ENCODE peak calls at places on chromosomes 11 and 22, in eight cellular contexts. S is uterus, K is A549, O is lung, W is fibroblast of villous mesenchyme, E is HFF-Myc, H is sigmoid colon, Z is astrocyte. F is an unnamed sample.

GRCh38 chr22:36977401-36977861 is 41.8 kb downstream of the TST start:
- DNase-seq in Z (peak), H (peak), W (peak), K (peak), O (peak), S (peak), E (no peak), F (no peak)

GRCh38 chr11:76391039-76391438 is 9.9 kb downstream of the GVQW3 start:
- DNase-seq in S (no peak), K (no peak), O (no peak), H (no peak), W (no peak), Z (peak), E (no peak), F (no peak)

GRCh38 chr22:22110548-22111266 is 128.1 kb upstream of the TOP3B start:
- DNase-seq in S (peak), Z (peak), H (no peak), O (no peak), K (peak), W (peak), E (peak), F (peak)

GRCh38 chr11:70548976-70549375 is 150.6 kb downstream of the CTTN start:
- DNase-seq in H (no peak), Z (no peak), E (no peak), S (no peak), O (no peak), K (no peak), W (no peak), F (no peak)

GRCh38 chr11:119940401-119940976 is 197.4 kb downstream of the TRIM29 start:
- DNase-seq in W (no peak), Z (no peak), O (no peak), S (no peak), K (no peak), H (no peak), E (no peak), F (no peak)

GRCh38 chr11:133361689-133361994 is 170.7 kb downstream of the OPCML start:
- DNase-seq in E (no peak), K (no peak), W (no peak), H (no peak), Z (no peak), O (no peak), S (no peak), F (no peak)

GRCh38 chr22:29581799-29582198 is 886 bp upstream of the NIPSNAP1 start:
- DNase-seq in Z (no peak), O (peak), E (no peak), H (no peak), K (no peak), S (no peak), W (no peak), F (no peak)

GRCh38 chr11:114134870-114135269 is 75.4 kb downstream of the ZBTB16 start:
- DNase-seq in E (no peak), S (no peak), K (no peak), H (no peak), Z (peak), W (peak), O (no peak), F (no peak)

GRCh38 chr22:38973289-38974169 is 8.6 kb upstream of the APOBEC3B start:
- DNase-seq in K (peak), Z (peak), S (no peak), E (no peak), H (no peak), O (peak), W (peak), F (no peak)

GRCh38 chr22:27990879-27991278 is 71.8 kb upstream of the PITPNB start:
- DNase-seq in O (no peak), S (peak), E (no peak), K (peak), W (peak), H (peak), Z (no peak), F (no peak)

GRCh38 chr11:94794287-94795168 is 26.4 kb downstream of the AMOTL1 start:
- DNase-seq in E (peak), S (peak), O (peak), K (peak), W (peak), H (peak), Z (peak), F (peak)

GRCh38 chr22:39214383-39215069 is 30.3 kb downstream of the PDGFB start:
- DNase-seq in O (no peak), E (no peak), S (no peak), Z (peak), K (peak), W (no peak), H (no peak), F (peak)

GRCh38 chr11:113695207-113695606 is 10.9 kb downstream of the TMPRSS5 start:
- DNase-seq in K (no peak), S (no peak), Z (no peak), E (no peak), W (no peak), H (no peak), O (no peak), F (no peak)

GRCh38 chr22:40123387-40123786 is 54.3 kb upstream of the TNRC6B start:
- DNase-seq in K (no peak), Z (no peak), H (no peak), S (no peak), O (no peak), W (no peak), E (no peak), F (no peak)

GRCh38 chr11:72208281-72208680 is 8.3 kb upstream of the FOLR2 start:
- DNase-seq in K (no peak), S (no peak), Z (no peak), H (no peak), E (no peak), W (no peak), O (no peak), F (no peak)

GRCh38 chr11:86041975-86042378 is 26.9 kb downstream of the PICALM start:
- DNase-seq in W (peak), H (peak), E (peak), O (peak), S (peak), K (peak), Z (peak), F (peak)

GRCh38 chr11:57568330-57568766 is 876 bp upstream of the UBE2L6 start:
- DNase-seq in S (peak), H (peak), Z (peak), W (peak), O (peak), E (peak), K (no peak), F (no peak)

DNA sequence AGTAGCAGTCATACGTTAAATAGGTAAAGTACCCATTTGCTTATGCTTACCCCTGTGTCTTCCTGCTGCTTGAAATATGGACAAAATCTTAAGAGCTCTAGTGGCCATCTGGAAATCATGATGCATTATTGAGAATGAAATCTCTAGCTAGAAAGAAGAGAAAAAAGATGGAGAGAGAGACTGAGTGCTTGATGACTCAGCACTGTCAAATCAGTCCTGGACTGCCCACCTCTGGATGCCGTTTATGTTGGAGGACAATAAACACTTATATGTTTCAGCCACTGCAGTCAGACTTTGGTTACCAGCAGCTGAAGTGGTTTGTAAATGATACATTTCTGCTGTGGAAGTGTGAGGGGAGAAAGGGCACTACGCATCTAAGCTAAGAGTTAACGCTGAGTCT is 3.6 kb downstream of the OR8B4 start:
- DNase-seq in Z (no peak), S (no peak), H (no peak), O (no peak), W (no peak), K (no peak), E (no peak), F (no peak)
- H3K4me3 ChIP-seq in Z (no peak), S (no peak), H (no peak), O (no peak), W (no peak), K (no peak), E (no peak), F (no peak)

DNA sequence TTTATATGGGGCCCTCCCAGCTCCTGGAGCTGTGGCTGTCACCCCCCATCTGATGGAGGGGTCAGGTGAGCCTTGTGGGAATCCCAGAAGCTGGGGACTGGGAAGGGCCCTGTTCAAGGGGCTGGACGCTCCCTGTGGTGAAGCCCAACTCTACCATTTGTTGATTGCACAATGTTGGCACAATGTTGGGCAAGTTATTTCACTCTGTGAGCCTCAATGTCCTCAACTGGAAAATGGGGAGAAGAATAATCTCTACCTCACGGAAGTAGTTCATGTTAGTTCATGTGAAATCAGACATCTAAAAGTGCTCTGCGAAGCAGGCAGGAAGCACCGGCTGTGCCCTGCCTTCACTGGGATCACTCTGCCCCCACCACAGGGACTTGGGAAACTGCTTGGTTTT is 817 bp upstream of the PRR5 start:
- DNase-seq in W (no peak), O (no peak), K (no peak), H (no peak), S (no peak), Z (no peak), E (no peak), F (no peak)
- TF ChIP-seq CTCF in W (no peak), O (no peak), K (no peak), H (no peak), S (no peak), Z (no peak), E (no peak), F (no peak)

DNA sequence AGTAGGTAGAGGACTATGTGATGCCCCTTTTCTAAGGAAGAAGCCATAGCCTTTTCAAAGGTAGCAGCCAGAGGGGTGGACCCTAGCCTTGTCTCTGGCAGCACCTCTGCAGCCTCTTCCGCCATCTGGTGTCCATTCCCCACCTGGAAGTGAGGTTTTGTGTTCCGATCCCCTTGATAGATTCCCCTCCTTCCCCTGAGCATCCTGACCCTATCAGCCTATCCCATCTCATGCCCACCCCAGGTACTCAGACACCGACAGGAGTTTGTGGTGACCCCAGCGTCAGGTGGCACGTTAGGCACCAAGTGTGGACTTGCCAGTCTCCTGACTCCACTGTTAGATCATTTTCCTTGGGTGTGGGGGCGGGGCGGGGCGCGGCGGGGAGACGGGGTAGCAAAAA is 398 bp upstream of the FAM89B start:
- DNase-seq in Z (no peak), K (peak), S (no peak), H (no peak), O (no peak), W (peak), E (no peak), F (no peak)
- H3K4me3 ChIP-seq in Z (peak), K (peak), S (peak), H (peak), O (no peak), W (peak), E (peak), F (peak)

GRCh38 chr11:116736763-116737162 is 36.0 kb downstream of the BUD13 start:
- DNase-seq in O (no peak), W (no peak), Z (no peak), S (no peak), K (peak), E (no peak), H (no peak), F (no peak)
- TF ChIP-seq CTCF in O (no peak), W (peak), Z (no peak), S (no peak), K (no peak), E (no peak), H (no peak), F (no peak)

GRCh38 chr11:12941671-12942070 is 67.4 kb upstream of the RASSF10 start:
- DNase-seq in O (no peak), H (no peak), S (no peak), W (no peak), Z (peak), K (no peak), E (no peak), F (no peak)

GRCh38 chr11:12938590-12939247 is 70.4 kb upstream of the RASSF10 start:
- DNase-seq in K (no peak), W (no peak), S (no peak), H (no peak), E (peak), Z (no peak), O (no peak), F (no peak)

GRCh38 chr11:12943276-12943675 is 65.8 kb upstream of the RASSF10 start:
- DNase-seq in W (no peak), K (no peak), E (no peak), Z (no peak), H (no peak), S (no peak), O (no peak), F (no peak)

GRCh38 chr11:12944889-12945288 is 64.2 kb upstream of the RASSF10 start:
- DNase-seq in K (no peak), Z (no peak), E (no peak), O (no peak), H (no peak), S (no peak), W (no peak), F (no peak)

GRCh38 chr11:12942157-12942556 is 67.0 kb upstream of the RASSF10 start:
- DNase-seq in S (no peak), H (no peak), E (no peak), Z (peak), W (no peak), K (no peak), O (no peak), F (no peak)
- H3K4me3 ChIP-seq in S (no peak), H (no peak), E (no peak), Z (peak), W (no peak), K (no peak), O (no peak), F (no peak)

DNA sequence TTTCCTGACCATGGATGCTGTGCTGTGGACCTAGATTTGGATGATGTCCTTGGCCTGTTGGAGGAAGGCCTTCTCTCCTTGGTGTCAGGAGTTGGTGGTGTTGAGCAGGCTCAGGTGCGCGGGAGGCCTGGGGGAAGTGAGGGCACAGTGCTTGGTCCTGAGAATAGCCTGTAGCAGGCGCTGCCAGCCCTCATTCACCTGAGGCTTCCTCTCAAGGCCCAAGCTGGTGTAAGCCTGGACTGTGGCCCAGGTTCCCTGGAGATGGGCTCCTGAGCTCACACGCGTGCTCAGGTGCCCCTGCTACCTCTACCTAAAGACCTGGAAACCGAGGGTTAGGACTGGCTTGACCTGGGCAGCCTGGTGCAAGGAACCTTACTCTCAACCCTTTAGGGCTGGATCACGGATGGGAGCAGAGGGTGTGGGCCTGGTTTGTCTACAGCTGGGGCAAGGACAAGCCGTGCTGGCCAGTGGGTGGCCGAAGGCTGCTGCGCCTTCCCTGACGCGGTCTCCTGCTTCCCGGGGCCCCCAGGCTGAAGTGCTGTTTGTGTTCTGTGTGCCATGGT is 7.8 kb upstream of the GRAMD4 start:
- DNase-seq in W (no peak), Z (no peak), K (no peak), O (no peak), E (no peak), H (no peak), S (no peak), F (no peak)
- TF ChIP-seq CTCF in W (no peak), Z (no peak), K (no peak), O (no peak), E (no peak), H (no peak), S (no peak), F (no peak)

DNA sequence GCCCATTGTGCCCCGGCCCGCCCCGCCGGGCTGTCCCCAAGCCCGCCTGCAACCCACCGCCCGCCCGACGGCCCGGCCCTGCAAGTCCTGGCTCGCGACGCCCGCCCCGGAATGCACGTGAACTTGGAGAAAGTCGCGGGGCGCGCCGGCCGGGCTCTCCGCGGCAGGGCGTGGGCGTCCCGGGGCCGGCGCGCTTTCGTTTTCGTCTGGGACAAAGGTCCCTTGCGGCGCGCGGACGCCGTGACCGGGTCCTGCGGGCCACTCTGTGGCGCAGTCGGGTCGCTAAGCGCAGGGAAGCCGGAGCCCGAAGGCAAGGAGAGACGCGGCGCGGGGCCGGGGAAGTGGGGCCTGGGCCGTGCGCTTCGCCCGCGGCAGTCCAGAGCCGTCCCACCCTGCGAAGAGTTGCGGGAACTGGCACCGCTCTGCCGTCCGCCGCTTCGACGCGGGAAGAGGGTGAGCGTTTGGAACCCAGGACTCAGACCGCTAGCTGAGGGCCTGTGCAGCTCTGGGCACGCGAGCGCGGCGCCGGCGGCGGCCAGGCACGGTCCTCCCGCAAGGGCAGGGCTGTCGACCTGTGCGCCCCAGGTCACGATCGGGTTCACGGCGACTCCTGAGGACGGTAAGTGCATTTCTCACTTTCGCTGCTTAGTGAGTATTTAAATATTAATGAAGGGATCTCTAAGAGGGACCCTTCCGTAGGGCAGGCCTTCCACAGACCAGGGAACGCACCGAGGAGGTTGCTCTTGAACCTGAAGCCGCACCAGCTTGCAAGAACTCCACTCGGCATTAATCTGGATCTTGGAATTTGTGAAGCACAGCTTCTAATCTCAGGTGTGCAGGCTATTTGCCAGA is 78.1 kb upstream of the PPARA start:
- DNase-seq in K (no peak), W (peak), O (peak), S (peak), H (peak), Z (no peak), E (no peak), F (no peak)
- H3K4me3 ChIP-seq in K (peak), W (peak), O (peak), S (peak), H (peak), Z (peak), E (peak), F (peak)

DNA sequence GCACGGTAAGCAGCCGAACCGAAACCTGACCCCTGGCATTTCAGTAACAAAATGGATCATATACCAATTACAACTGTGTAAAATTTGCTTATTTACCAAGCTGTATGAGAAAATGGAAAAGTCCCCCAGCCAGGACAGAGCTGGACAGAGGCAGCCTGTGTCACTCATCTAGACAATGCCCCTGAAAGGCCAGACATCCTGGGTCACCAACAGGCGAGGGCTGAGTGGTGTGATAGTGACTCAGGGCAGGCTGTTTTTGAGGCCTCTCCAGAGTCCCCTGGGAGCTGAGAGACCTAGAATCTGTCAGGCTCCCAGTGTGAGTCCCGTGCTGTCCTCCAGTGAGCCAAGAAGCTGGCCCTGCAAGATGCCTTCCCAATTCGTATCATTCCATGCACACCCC is 680.4 kb downstream of the TBC1D22A start:
- DNase-seq in K (no peak), W (no peak), Z (no peak), S (no peak), O (no peak), H (peak), E (no peak), F (no peak)
- TF ChIP-seq CTCF in K (no peak), W (no peak), Z (no peak), S (no peak), O (no peak), H (no peak), E (no peak), F (no peak)